ENCODE peak calls at places on chromosomes 4 and X, in nine cellular contexts. T, O, X, H, F, P, Z, B and U are unnamed samples.

GRCh38 chr4:839675-840443 is 13.9 kb upstream of the CPLX1 start:
- DNase-seq in T (no peak), O (no peak), X (no peak), H (no peak), F (no peak), P (no peak), Z (no peak), B (no peak), U (no peak)

GRCh38 chr4:147640331-147640730 is 23.1 kb downstream of the TMEM184C start:
- DNase-seq in T (no peak), O (no peak), X (no peak), H (no peak), F (no peak), P (no peak), Z (no peak), B (no peak), U (no peak)

GRCh38 chrX:1025413-1025812 is 187.0 kb downstream of the CRLF2 start:
- DNase-seq in T (no peak), O (no peak), X (no peak), H (no peak), F (no peak), P (no peak), Z (no peak), B (no peak), U (no peak)

GRCh38 chrX:45801554-45801953 is 600.9 kb upstream of the DIPK2B start:
- DNase-seq in T (peak; percentile 10), O (no peak), X (no peak), H (peak; percentile 62), F (no peak), P (no peak), Z (no peak), B (peak; percentile 15), U (no peak)

GRCh38 chrX:40245411-40246140 is 147.8 kb upstream of the BCOR start:
- DNase-seq in T (no peak), O (no peak), X (no peak), H (no peak), F (no peak), P (peak; percentile 43), Z (no peak), B (no peak), U (no peak)

GRCh38 chr4:142721187-142721586 is 124.9 kb downstream of the INPP4B start:
- DNase-seq in T (no peak), O (no peak), X (no peak), H (no peak), F (no peak), P (no peak), Z (no peak), B (no peak), U (no peak)

GRCh38 chrX:54495814-54496516 is at the start of gene FGD1:
- DNase-seq in T (peak; percentile 92), O (peak; percentile 76), X (peak; percentile 73), H (peak; percentile 64), F (peak; percentile 78), P (peak; percentile 82), Z (peak; percentile 55), B (peak; percentile 28), U (peak; percentile 38)

GRCh38 chrX:153469811-153470410 is 465 bp downstream of the HAUS7 start:
- DNase-seq in T (peak; percentile 55), O (no peak), X (no peak), H (no peak), F (no peak), P (peak; percentile 33), Z (peak; percentile 41), B (peak; percentile 60), U (no peak)

GRCh38 chrX:10041383-10041782 is 74.2 kb downstream of the CLDN34 start:
- DNase-seq in T (no peak), O (no peak), X (no peak), H (peak; percentile 74), F (no peak), P (no peak), Z (no peak), B (no peak), U (no peak)

GRCh38 chrX:74438771-74439170 is 17.5 kb downstream of the SLC16A2 start:
- DNase-seq in T (no peak), O (no peak), X (no peak), H (no peak), F (no peak), P (no peak), Z (no peak), B (no peak), U (no peak)

GRCh38 chr4:38856524-38857337 is at the start of gene TLR6:
- DNase-seq in T (peak; percentile 51), O (no peak), X (peak; percentile 68), H (peak; percentile 88), F (peak; percentile 76), P (peak; percentile 58), Z (peak; percentile 60), B (peak; percentile 89), U (no peak)

GRCh38 chr4:168811793-168812651 is 198.0 kb downstream of the CBR4 start:
- DNase-seq in T (no peak), O (no peak), X (no peak), H (no peak), F (no peak), P (no peak), Z (no peak), B (no peak), U (no peak)

GRCh38 chr4:169791064-169791463 is 33.3 kb upstream of the HPF1 start:
- DNase-seq in T (no peak), O (no peak), X (no peak), H (peak; percentile 8), F (no peak), P (no peak), Z (no peak), B (no peak), U (no peak)

GRCh38 chrX:38923451-38923969 is 122.3 kb downstream of the MID1IP1 start:
- DNase-seq in T (no peak), O (no peak), X (no peak), H (no peak), F (no peak), P (no peak), Z (peak; percentile 25), B (no peak), U (no peak)

GRCh38 chrX:34891391-34891790 is 51.2 kb upstream of the FAM47B start:
- DNase-seq in T (no peak), O (no peak), X (no peak), H (no peak), F (no peak), P (no peak), Z (no peak), B (no peak), U (no peak)

GRCh38 chrX:44344194-44344593 is 722 bp upstream of the EFHC2 start:
- DNase-seq in T (no peak), O (no peak), X (peak; percentile 52), H (no peak), F (peak; percentile 38), P (peak; percentile 15), Z (peak; percentile 58), B (peak; percentile 76), U (peak; percentile 4)

GRCh38 chrX:1466971-1467561 is 14.4 kb upstream of the ASMTL start:
- DNase-seq in T (no peak), O (no peak), X (peak; percentile 38), H (no peak), F (peak; percentile 69), P (no peak), Z (no peak), B (no peak), U (no peak)

GRCh38 chr4:89314291-89314690 is 6.7 kb upstream of the GPRIN3 start:
- DNase-seq in T (no peak), O (no peak), X (no peak), H (no peak), F (no peak), P (no peak), Z (no peak), B (no peak), U (no peak)

DNA sequence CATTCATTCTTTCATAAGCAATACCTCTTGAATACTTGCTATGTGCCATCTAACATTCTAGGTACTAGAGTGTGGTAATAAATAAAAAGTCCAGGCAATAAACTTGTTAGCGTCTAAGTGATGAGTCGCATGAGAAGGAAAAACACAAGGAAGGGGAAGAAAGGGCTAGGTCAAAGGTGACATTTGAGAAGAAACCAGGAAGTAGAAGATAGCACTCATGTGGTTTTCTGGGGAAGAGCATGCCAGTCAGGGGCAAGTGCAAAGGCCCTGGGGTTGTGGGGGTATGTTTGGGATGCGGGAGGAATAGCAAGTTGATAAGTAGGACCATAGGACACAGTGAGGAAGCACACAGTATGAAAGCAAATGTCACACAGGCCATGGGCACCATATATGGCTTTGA is 157.0 kb downstream of the TSPAN5 start:
- DNase-seq in T (no peak), O (no peak), X (no peak), H (no peak), F (no peak), P (no peak), Z (no peak), B (no peak), U (no peak)
- TF ChIP-seq EP300 in T (no peak), O (no peak), X (no peak), H (no peak), F (no peak), P (no peak), Z (no peak), B (no peak), U (no peak)

GRCh38 chrX:71128915-71129765 is 10.7 kb downstream of the MED12 start:
- DNase-seq in T (peak; percentile 79), O (no peak), X (peak; percentile 83), H (peak; percentile 64), F (peak; percentile 77), P (peak; percentile 76), Z (peak; percentile 71), B (peak; percentile 83), U (peak; percentile 38)
- TF ChIP-seq EP300 in T (no peak), O (no peak), X (no peak), H (no peak), F (no peak), P (no peak), Z (no peak), B (no peak), U (no peak)

GRCh38 chrX:107978707-107979307 is 3.4 kb downstream of the TEX13B start:
- DNase-seq in T (peak; percentile 11), O (no peak), X (no peak), H (peak; percentile 48), F (no peak), P (no peak), Z (no peak), B (peak; percentile 29), U (no peak)
- TF ChIP-seq EP300 in T (no peak), O (no peak), X (no peak), H (no peak), F (no peak), P (no peak), Z (no peak), B (no peak), U (no peak)

GRCh38 chr4:185395956-185396723 is 416 bp upstream of the LRP2BP start:
- DNase-seq in T (peak; percentile 99), O (peak; percentile 98), X (peak; percentile 98), H (peak; percentile 94), F (peak; percentile 98), P (peak; percentile 98), Z (peak; percentile 96), B (peak; percentile 98), U (peak; percentile 94)

GRCh38 chr4:185398618-185399017 is 2.0 kb downstream of the ANKRD37 start:
- DNase-seq in T (no peak), O (no peak), X (no peak), H (no peak), F (no peak), P (no peak), Z (no peak), B (no peak), U (no peak)

GRCh38 chr4:185395255-185395955 is at the start of gene LRP2BP:
- DNase-seq in T (no peak), O (no peak), X (no peak), H (no peak), F (no peak), P (no peak), Z (no peak), B (no peak), U (no peak)

GRCh38 chr4:185394568-185395254 is 1.0 kb downstream of the LRP2BP start:
- DNase-seq in T (no peak), O (no peak), X (no peak), H (no peak), F (no peak), P (no peak), Z (no peak), B (peak; percentile 59), U (no peak)

GRCh38 chr4:185396724-185397402 is at the start of gene ANKRD37:
- DNase-seq in T (peak; percentile 43), O (peak; percentile 76), X (peak; percentile 69), H (peak; percentile 8), F (peak; percentile 62), P (peak; percentile 54), Z (peak; percentile 67), B (no peak), U (no peak)
- TF ChIP-seq EP300 in T (no peak), O (no peak), X (no peak), H (no peak), F (no peak), P (no peak), Z (no peak), B (no peak), U (no peak)